ENCODE peak calls at places on chromosomes 3 and 15, in six cellular contexts. One of them, this sample, is unnamed.

GRCh38 chr3:51385621-51386091 is 565 bp downstream of the MANF start:
- DNase-seq in HL-60: no peak
- DNase-seq in SK-N-SH: no peak
- DNase-seq in GM12878: no peak
- DNase-seq in H1: no peak
- DNase-seq in K562: no peak
- DNase-seq in this sample: no peak

GRCh38 chr3:119234610-119235009 is 6.1 kb downstream of the B4GALT4 start:
- DNase-seq in HL-60: no peak
- DNase-seq in SK-N-SH: no peak
- DNase-seq in GM12878: no peak
- DNase-seq in H1: no peak
- DNase-seq in K562: no peak
- DNase-seq in this sample: no peak

GRCh38 chr15:58980351-58980939 is 7.0 kb upstream of the RNF111 start:
- DNase-seq in HL-60: no peak
- DNase-seq in SK-N-SH: peak
- DNase-seq in GM12878: no peak
- DNase-seq in H1: no peak
- DNase-seq in K562: no peak
- DNase-seq in this sample: peak

GRCh38 chr15:71092056-71092600 is 23.1 kb upstream of the THSD4 start:
- DNase-seq in HL-60: no peak
- DNase-seq in SK-N-SH: no peak
- DNase-seq in GM12878: no peak
- DNase-seq in H1: no peak
- DNase-seq in K562: no peak
- DNase-seq in this sample: no peak

GRCh38 chr3:108493862-108494261 is 16.5 kb downstream of the MYH15 start:
- DNase-seq in HL-60: peak
- DNase-seq in SK-N-SH: peak
- DNase-seq in GM12878: no peak
- DNase-seq in H1: no peak
- DNase-seq in K562: no peak
- DNase-seq in this sample: no peak

GRCh38 chr15:70605606-70606410 is 157.6 kb downstream of the UACA start:
- DNase-seq in HL-60: no peak
- DNase-seq in SK-N-SH: peak
- DNase-seq in GM12878: no peak
- DNase-seq in H1: no peak
- DNase-seq in K562: no peak
- DNase-seq in this sample: peak

GRCh38 chr3:158679547-158680000 is 7.1 kb upstream of the LXN start:
- DNase-seq in HL-60: no peak
- DNase-seq in SK-N-SH: no peak
- DNase-seq in GM12878: no peak
- DNase-seq in H1: no peak
- DNase-seq in K562: peak
- DNase-seq in this sample: no peak

GRCh38 chr3:69439683-69440270 is 53.9 kb upstream of the FRMD4B start:
- DNase-seq in HL-60: no peak
- DNase-seq in SK-N-SH: no peak
- DNase-seq in GM12878: peak
- DNase-seq in H1: no peak
- DNase-seq in K562: no peak
- DNase-seq in this sample: peak

GRCh38 chr3:131850223-131850622 is 184.6 kb downstream of the CPNE4 start:
- DNase-seq in HL-60: no peak
- DNase-seq in SK-N-SH: no peak
- DNase-seq in GM12878: no peak
- DNase-seq in H1: no peak
- DNase-seq in K562: no peak
- DNase-seq in this sample: no peak

GRCh38 chr3:47542614-47543173 is 29.2 kb upstream of the ELP6 start:
- DNase-seq in HL-60: no peak
- DNase-seq in SK-N-SH: no peak
- DNase-seq in GM12878: no peak
- DNase-seq in H1: no peak
- DNase-seq in K562: peak
- DNase-seq in this sample: no peak

GRCh38 chr3:9916346-9916733 is 558 bp upstream of the IL17RC start:
- DNase-seq in HL-60: no peak
- DNase-seq in SK-N-SH: no peak
- DNase-seq in GM12878: no peak
- DNase-seq in H1: no peak
- DNase-seq in K562: no peak
- DNase-seq in this sample: no peak

GRCh38 chr3:72487946-72488735 is 360.1 kb downstream of the SHQ1 start:
- DNase-seq in HL-60: no peak
- DNase-seq in SK-N-SH: no peak
- DNase-seq in GM12878: no peak
- DNase-seq in H1: no peak
- DNase-seq in K562: no peak
- DNase-seq in this sample: no peak

GRCh38 chr15:92527197-92527596 is 128.4 kb downstream of the FAM174B start:
- DNase-seq in HL-60: no peak
- DNase-seq in SK-N-SH: no peak
- DNase-seq in GM12878: no peak
- DNase-seq in H1: no peak
- DNase-seq in K562: no peak
- DNase-seq in this sample: no peak

GRCh38 chr15:88487796-88488523 is 20.5 kb downstream of the MRPS11 start:
- DNase-seq in HL-60: no peak
- DNase-seq in SK-N-SH: no peak
- DNase-seq in GM12878: no peak
- DNase-seq in H1: no peak
- DNase-seq in K562: no peak
- DNase-seq in this sample: no peak

GRCh38 chr3:33690341-33690740 is 27.7 kb downstream of the CLASP2 start:
- DNase-seq in HL-60: no peak
- DNase-seq in SK-N-SH: no peak
- DNase-seq in GM12878: no peak
- DNase-seq in H1: no peak
- DNase-seq in K562: no peak
- DNase-seq in this sample: no peak

GRCh38 chr3:57582470-57583168 is 14.5 kb downstream of the ARF4 start:
- DNase-seq in HL-60: no peak
- DNase-seq in SK-N-SH: peak
- DNase-seq in GM12878: no peak
- DNase-seq in H1: peak
- DNase-seq in K562: no peak
- DNase-seq in this sample: no peak

GRCh38 chr3:23508464-23508863 is 297.3 kb upstream of the UBE2E1 start:
- DNase-seq in HL-60: no peak
- DNase-seq in SK-N-SH: no peak
- DNase-seq in GM12878: no peak
- DNase-seq in H1: no peak
- DNase-seq in K562: no peak
- DNase-seq in this sample: no peak

GRCh38 chr3:14113964-14114667 is 10.6 kb downstream of the CHCHD4 start:
- DNase-seq in HL-60: no peak
- DNase-seq in SK-N-SH: no peak
- DNase-seq in GM12878: no peak
- DNase-seq in H1: no peak
- DNase-seq in K562: no peak
- DNase-seq in this sample: peak

GRCh38 chr15:66775127-66776105 is 73.4 kb downstream of the SMAD6 start:
- DNase-seq in HL-60: no peak
- DNase-seq in SK-N-SH: peak
- DNase-seq in GM12878: no peak
- DNase-seq in H1: no peak
- DNase-seq in K562: no peak
- DNase-seq in this sample: no peak

GRCh38 chr3:12803371-12803770 is 6.9 kb downstream of the CAND2 start:
- DNase-seq in HL-60: no peak
- DNase-seq in SK-N-SH: no peak
- DNase-seq in GM12878: no peak
- DNase-seq in H1: no peak
- DNase-seq in K562: no peak
- DNase-seq in this sample: no peak

GRCh38 chr3:188202358-188203138 is 48.6 kb downstream of the LPP start:
- DNase-seq in HL-60: no peak
- DNase-seq in SK-N-SH: no peak
- DNase-seq in GM12878: no peak
- DNase-seq in H1: no peak
- DNase-seq in K562: peak
- DNase-seq in this sample: peak

GRCh38 chr3:160768918-160769317 is 12.9 kb downstream of the PPM1L start:
- DNase-seq in HL-60: no peak
- DNase-seq in SK-N-SH: no peak
- DNase-seq in GM12878: no peak
- DNase-seq in H1: no peak
- DNase-seq in K562: no peak
- DNase-seq in this sample: no peak

GRCh38 chr15:65189102-65189740 is 4.1 kb upstream of the CLPX start:
- DNase-seq in HL-60: peak
- DNase-seq in SK-N-SH: peak
- DNase-seq in GM12878: no peak
- DNase-seq in H1: peak
- DNase-seq in K562: peak
- DNase-seq in this sample: peak

GRCh38 chr3:196997311-196997710 is 28.7 kb upstream of the PIGZ start:
- DNase-seq in HL-60: no peak
- DNase-seq in SK-N-SH: no peak
- DNase-seq in GM12878: no peak
- DNase-seq in H1: no peak
- DNase-seq in K562: no peak
- DNase-seq in this sample: no peak

GRCh38 chr3:30476373-30477082 is 129.9 kb upstream of the TGFBR2 start:
- DNase-seq in HL-60: no peak
- DNase-seq in SK-N-SH: no peak
- DNase-seq in GM12878: no peak
- DNase-seq in H1: no peak
- DNase-seq in K562: no peak
- DNase-seq in this sample: peak

GRCh38 chr3:142211034-142211433 is 14.4 kb downstream of the GK5 start:
- DNase-seq in HL-60: peak
- DNase-seq in SK-N-SH: peak
- DNase-seq in GM12878: no peak
- DNase-seq in H1: no peak
- DNase-seq in K562: no peak
- DNase-seq in this sample: no peak

GRCh38 chr3:27521179-27521871 is 37.1 kb upstream of the SLC4A7 start:
- DNase-seq in HL-60: peak
- DNase-seq in SK-N-SH: no peak
- DNase-seq in GM12878: no peak
- DNase-seq in H1: no peak
- DNase-seq in K562: no peak
- DNase-seq in this sample: peak

GRCh38 chr3:135982404-135982761 is 16.9 kb downstream of the PPP2R3A start:
- DNase-seq in HL-60: no peak
- DNase-seq in SK-N-SH: no peak
- DNase-seq in GM12878: no peak
- DNase-seq in H1: no peak
- DNase-seq in K562: no peak
- DNase-seq in this sample: no peak

GRCh38 chr3:194270627-194271458 is 80.3 kb downstream of the CPN2 start:
- DNase-seq in HL-60: no peak
- DNase-seq in SK-N-SH: peak
- DNase-seq in GM12878: no peak
- DNase-seq in H1: no peak
- DNase-seq in K562: no peak
- DNase-seq in this sample: peak

GRCh38 chr3:49668414-49668797 is 5.7 kb upstream of the APEH start:
- DNase-seq in HL-60: no peak
- DNase-seq in SK-N-SH: no peak
- DNase-seq in GM12878: no peak
- DNase-seq in H1: no peak
- DNase-seq in K562: no peak
- DNase-seq in this sample: peak
- TF ChIP-seq GABPA in HL-60: no peak
- TF ChIP-seq GABPA in SK-N-SH: no peak
- TF ChIP-seq GABPA in GM12878: no peak
- TF ChIP-seq GABPA in H1: no peak
- TF ChIP-seq GABPA in K562: no peak
- TF ChIP-seq GABPA in this sample: no peak

GRCh38 chr3:138479355-138479964 is 45.0 kb downstream of the ESYT3 start:
- DNase-seq in HL-60: peak
- DNase-seq in SK-N-SH: peak
- DNase-seq in GM12878: no peak
- DNase-seq in H1: no peak
- DNase-seq in K562: peak
- DNase-seq in this sample: peak
- TF ChIP-seq GABPA in HL-60: no peak
- TF ChIP-seq GABPA in SK-N-SH: no peak
- TF ChIP-seq GABPA in GM12878: no peak
- TF ChIP-seq GABPA in H1: no peak
- TF ChIP-seq GABPA in K562: no peak
- TF ChIP-seq GABPA in this sample: no peak

DNA sequence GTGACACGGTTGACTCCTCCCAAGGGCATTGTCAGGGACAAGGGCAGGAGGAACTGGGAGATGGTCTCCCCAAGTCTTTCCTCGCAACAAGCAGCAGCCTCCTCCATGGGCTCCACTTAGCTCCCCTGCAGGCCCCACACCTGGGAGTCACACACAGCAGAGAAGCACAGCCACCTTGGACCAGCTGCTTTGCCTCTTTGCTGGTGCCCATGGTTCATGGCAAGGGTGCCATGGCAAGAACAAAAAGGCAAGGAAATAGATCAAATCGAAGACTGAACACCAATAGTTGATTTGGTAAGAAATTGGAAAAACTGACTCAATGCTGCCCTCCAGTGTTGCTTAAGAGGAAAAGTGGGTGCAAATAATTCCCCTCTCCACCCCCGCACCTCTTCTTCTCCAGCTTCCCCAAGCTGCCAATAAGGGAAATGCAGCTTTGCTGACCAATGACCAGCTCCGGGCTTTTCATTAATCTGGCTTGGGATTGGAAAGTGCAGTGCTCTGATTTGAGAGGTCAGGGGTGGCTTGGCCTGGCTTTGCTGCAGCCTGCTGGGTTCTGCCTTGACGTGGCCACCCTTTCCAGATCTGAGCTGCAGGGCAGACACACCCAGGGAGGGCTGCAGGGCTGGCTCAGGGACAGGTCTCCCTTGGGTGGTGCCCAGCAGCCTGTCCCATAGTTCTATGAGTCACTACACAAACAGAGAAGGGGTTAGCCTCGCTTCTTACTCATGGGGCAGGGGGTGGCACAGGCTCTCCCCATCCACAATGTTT is 162.0 kb downstream of the KLF13 start:
- DNase-seq in HL-60: peak
- DNase-seq in SK-N-SH: peak
- DNase-seq in GM12878: peak
- DNase-seq in H1: peak
- DNase-seq in K562: peak
- DNase-seq in this sample: peak
- TF ChIP-seq GABPA in HL-60: no peak
- TF ChIP-seq GABPA in SK-N-SH: no peak
- TF ChIP-seq GABPA in GM12878: no peak
- TF ChIP-seq GABPA in H1: no peak
- TF ChIP-seq GABPA in K562: no peak
- TF ChIP-seq GABPA in this sample: no peak

DNA sequence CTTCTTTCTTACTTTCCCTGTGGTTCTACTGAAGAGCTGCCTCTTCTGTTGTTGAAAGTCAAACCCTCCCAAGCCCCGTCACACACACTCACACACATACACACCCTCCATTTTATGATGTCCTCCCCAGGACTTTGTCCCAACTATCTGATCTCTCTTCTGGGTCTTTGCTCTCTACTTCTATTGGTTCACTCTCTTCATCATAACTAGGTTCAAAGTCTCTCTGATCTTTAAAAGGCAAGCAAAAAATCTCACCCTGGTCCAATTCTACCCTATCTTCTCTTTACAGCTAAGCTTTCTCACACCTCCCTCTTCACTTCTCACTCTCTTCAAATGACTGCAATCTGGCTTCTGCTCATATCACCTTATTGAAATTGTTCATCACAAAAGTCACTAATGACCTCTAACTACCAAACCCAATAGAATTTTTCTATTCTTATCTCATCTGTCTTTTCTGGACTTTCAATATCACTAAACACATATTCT is 34.8 kb downstream of the LRRFIP2 start:
- DNase-seq in HL-60: no peak
- DNase-seq in SK-N-SH: no peak
- DNase-seq in GM12878: no peak
- DNase-seq in H1: no peak
- DNase-seq in K562: no peak
- DNase-seq in this sample: peak
- TF ChIP-seq GABPA in HL-60: no peak
- TF ChIP-seq GABPA in SK-N-SH: no peak
- TF ChIP-seq GABPA in GM12878: no peak
- TF ChIP-seq GABPA in H1: no peak
- TF ChIP-seq GABPA in K562: no peak
- TF ChIP-seq GABPA in this sample: no peak

This sample was measured in HepG2.